ENCODE peak calls at places on chromosomes 3 and 15, in four cellular contexts. One of them, this sample, is unnamed.

GRCh38 chr3:59392116-59392515 is 342.3 kb upstream of the CFAP20DC start:
- DNase-seq in A673: no peak
- DNase-seq in neural progenitor cell: no peak
- DNase-seq in tibial artery: no peak
- DNase-seq in this sample: no peak

GRCh38 chr3:161914703-161915102 is 418.1 kb downstream of the OTOL1 start:
- DNase-seq in A673: peak; percentile 90
- DNase-seq in neural progenitor cell: peak; percentile 65
- DNase-seq in tibial artery: no peak
- DNase-seq in this sample: no peak

GRCh38 chr3:47365213-47366153 is 15.3 kb upstream of the PTPN23 start:
- DNase-seq in A673: peak; percentile 23
- DNase-seq in neural progenitor cell: no peak
- DNase-seq in tibial artery: no peak
- DNase-seq in this sample: no peak

GRCh38 chr15:38373016-38373415 is 80.9 kb upstream of the FAM98B start:
- DNase-seq in A673: no peak
- DNase-seq in neural progenitor cell: no peak
- DNase-seq in tibial artery: no peak
- DNase-seq in this sample: no peak

GRCh38 chr3:9441501-9442221 is 44.2 kb downstream of the SETD5 start:
- DNase-seq in A673: no peak
- DNase-seq in neural progenitor cell: no peak
- DNase-seq in tibial artery: no peak
- DNase-seq in this sample: no peak

GRCh38 chr15:95770191-95770590 is 560.3 kb upstream of the NR2F2 start:
- DNase-seq in A673: no peak
- DNase-seq in neural progenitor cell: no peak
- DNase-seq in tibial artery: no peak
- DNase-seq in this sample: no peak

GRCh38 chr3:32934150-32934742 is 17.2 kb upstream of the CCR4 start:
- DNase-seq in A673: peak; percentile 40
- DNase-seq in neural progenitor cell: peak; percentile 40
- DNase-seq in tibial artery: no peak
- DNase-seq in this sample: no peak

GRCh38 chr15:42591238-42591936 is 16.0 kb downstream of the STARD9 start:
- DNase-seq in A673: peak; percentile 49
- DNase-seq in neural progenitor cell: no peak
- DNase-seq in tibial artery: no peak
- DNase-seq in this sample: no peak

GRCh38 chr3:154666542-154666941 is 236.6 kb upstream of the GPR149 start:
- DNase-seq in A673: no peak
- DNase-seq in neural progenitor cell: no peak
- DNase-seq in tibial artery: no peak
- DNase-seq in this sample: no peak

GRCh38 chr15:42737529-42738328 is 801 bp upstream of the CDAN1 start:
- DNase-seq in A673: peak; percentile 59
- DNase-seq in neural progenitor cell: no peak
- DNase-seq in tibial artery: peak; percentile 16
- DNase-seq in this sample: no peak

GRCh38 chr15:73930371-73930770 is 4.1 kb downstream of the LOXL1 start:
- DNase-seq in A673: no peak
- DNase-seq in neural progenitor cell: no peak
- DNase-seq in tibial artery: peak; percentile 68
- DNase-seq in this sample: no peak

GRCh38 chr3:60598668-60599067 is 652.6 kb downstream of the FHIT start:
- DNase-seq in A673: no peak
- DNase-seq in neural progenitor cell: no peak
- DNase-seq in tibial artery: no peak
- DNase-seq in this sample: no peak

GRCh38 chr3:194069421-194070219 is 66.3 kb upstream of the HES1 start:
- DNase-seq in A673: peak; percentile 25
- DNase-seq in neural progenitor cell: no peak
- DNase-seq in tibial artery: no peak
- DNase-seq in this sample: no peak

GRCh38 chr15:81567924-81568323 is 193.9 kb upstream of the TMC3 start:
- DNase-seq in A673: no peak
- DNase-seq in neural progenitor cell: peak; percentile 10
- DNase-seq in tibial artery: no peak
- DNase-seq in this sample: no peak

GRCh38 chr3:107117922-107118576 is 259.2 kb upstream of the CCDC54 start:
- DNase-seq in A673: peak; percentile 93
- DNase-seq in neural progenitor cell: peak; percentile 75
- DNase-seq in tibial artery: peak; percentile 26
- DNase-seq in this sample: no peak

GRCh38 chr15:78004919-78005634 is 72.4 kb downstream of the TBC1D2B start:
- DNase-seq in A673: peak; percentile 32
- DNase-seq in neural progenitor cell: no peak
- DNase-seq in tibial artery: peak; percentile 83
- DNase-seq in this sample: no peak

GRCh38 chr15:95663156-95663831 is 667.2 kb upstream of the NR2F2 start:
- DNase-seq in A673: no peak
- DNase-seq in neural progenitor cell: no peak
- DNase-seq in tibial artery: no peak
- DNase-seq in this sample: no peak

GRCh38 chr15:43118829-43119228 is 13.0 kb upstream of the UBR1 start:
- DNase-seq in A673: no peak
- DNase-seq in neural progenitor cell: no peak
- DNase-seq in tibial artery: no peak
- DNase-seq in this sample: no peak

GRCh38 chr15:85582076-85582718 is 201.8 kb downstream of the AKAP13 start:
- DNase-seq in A673: no peak
- DNase-seq in neural progenitor cell: no peak
- DNase-seq in tibial artery: peak; percentile 60
- DNase-seq in this sample: peak; percentile 24

GRCh38 chr3:157794771-157795170 is 291.6 kb upstream of the VEPH1 start:
- DNase-seq in A673: no peak
- DNase-seq in neural progenitor cell: no peak
- DNase-seq in tibial artery: no peak
- DNase-seq in this sample: no peak

GRCh38 chr15:78567541-78567940 is 2.2 kb downstream of the CHRNA5 start:
- DNase-seq in A673: no peak
- DNase-seq in neural progenitor cell: no peak
- DNase-seq in tibial artery: no peak
- DNase-seq in this sample: no peak

GRCh38 chr3:32814371-32814770 is 3.4 kb upstream of the TRIM71 start:
- DNase-seq in A673: no peak
- DNase-seq in neural progenitor cell: peak; percentile 22
- DNase-seq in tibial artery: no peak
- DNase-seq in this sample: no peak

GRCh38 chr3:161263057-161263456 is 41.9 kb downstream of the NMD3 start:
- DNase-seq in A673: no peak
- DNase-seq in neural progenitor cell: no peak
- DNase-seq in tibial artery: no peak
- DNase-seq in this sample: no peak

GRCh38 chr3:153349138-153349499 is 187.1 kb downstream of the RAP2B start:
- DNase-seq in A673: no peak
- DNase-seq in neural progenitor cell: no peak
- DNase-seq in tibial artery: no peak
- DNase-seq in this sample: no peak

GRCh38 chr3:153354641-153355040 is 192.6 kb downstream of the RAP2B start:
- DNase-seq in A673: no peak
- DNase-seq in neural progenitor cell: no peak
- DNase-seq in tibial artery: no peak
- DNase-seq in this sample: no peak

GRCh38 chr3:153355559-153355958 is 193.5 kb downstream of the RAP2B start:
- DNase-seq in A673: no peak
- DNase-seq in neural progenitor cell: no peak
- DNase-seq in tibial artery: no peak
- DNase-seq in this sample: no peak

GRCh38 chr3:153348457-153349137 is 186.6 kb downstream of the RAP2B start:
- DNase-seq in A673: peak; percentile 52
- DNase-seq in neural progenitor cell: no peak
- DNase-seq in tibial artery: no peak
- DNase-seq in this sample: no peak

DNA sequence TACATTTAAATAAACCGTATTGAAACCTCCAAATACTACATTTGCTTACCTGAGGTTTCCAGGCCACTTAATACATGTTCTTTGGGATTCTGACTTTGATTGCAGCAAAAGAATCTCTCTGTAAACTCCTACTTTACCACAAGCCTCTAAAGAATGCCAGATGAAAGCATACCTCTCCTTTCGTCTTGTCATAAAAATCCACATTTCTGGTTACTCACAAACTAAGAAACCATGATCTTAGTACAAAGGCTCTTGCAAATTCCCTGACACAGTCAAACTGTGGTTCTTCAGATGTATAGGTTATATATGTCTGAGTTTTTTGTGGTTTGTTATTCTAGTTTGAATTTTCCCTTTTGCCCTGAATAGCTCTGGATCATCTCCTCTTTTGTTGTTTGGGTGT is 188.4 kb downstream of the RAP2B start:
- DNase-seq in A673: no peak
- DNase-seq in neural progenitor cell: no peak
- DNase-seq in tibial artery: no peak
- DNase-seq in this sample: no peak
- H3K9me3 ChIP-seq in A673: no peaks in the 10 kb centered on the region
- H3K9me3 ChIP-seq in neural progenitor cell: no peaks in the 10 kb centered on the region
- H3K9me3 ChIP-seq in tibial artery: peaks cover 6% of the 10 kb centered on the region
- H3K9me3 ChIP-seq in this sample: no peaks in the 10 kb centered on the region

DNA sequence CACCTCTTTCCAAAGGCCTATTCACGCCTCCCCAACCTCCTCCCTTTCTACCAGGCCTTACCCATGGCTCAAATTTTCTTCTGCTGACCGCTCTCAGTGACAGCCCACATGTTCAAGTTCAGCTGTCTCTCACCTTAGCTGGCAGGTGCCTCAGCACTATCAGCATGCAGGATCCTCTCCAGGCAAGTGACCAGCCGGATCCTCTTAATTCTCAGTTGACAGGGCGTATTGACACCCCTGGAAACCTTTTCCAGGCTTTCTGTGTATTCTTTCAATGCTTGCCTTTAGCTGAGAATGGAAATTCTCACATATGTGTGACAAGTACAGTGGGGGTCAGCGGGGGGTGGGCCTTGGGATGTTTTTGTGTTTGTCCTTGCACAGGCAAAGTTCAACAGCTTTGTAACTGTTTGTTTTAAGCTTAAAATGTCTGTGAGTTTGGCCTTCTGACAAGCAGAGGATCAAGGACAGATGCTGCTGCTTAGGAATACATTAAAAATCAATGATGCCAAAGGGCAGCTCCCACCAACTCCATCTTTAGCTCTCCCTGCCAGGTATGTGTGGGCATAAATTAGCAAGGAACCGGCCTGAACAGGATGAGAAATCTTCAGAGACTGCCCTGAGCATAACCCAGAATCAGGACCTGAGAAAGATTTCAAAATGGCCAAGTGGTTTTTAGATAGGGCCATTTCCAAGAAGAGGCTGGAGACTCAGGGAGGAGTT is 17.4 kb upstream of the BDH1 start:
- DNase-seq in A673: no peak
- DNase-seq in neural progenitor cell: no peak
- DNase-seq in tibial artery: no peak
- DNase-seq in this sample: no peak
- H3K9me3 ChIP-seq in A673: no peaks in the 10 kb centered on the region
- H3K9me3 ChIP-seq in neural progenitor cell: no peaks in the 10 kb centered on the region
- H3K9me3 ChIP-seq in tibial artery: no peaks in the 10 kb centered on the region
- H3K9me3 ChIP-seq in this sample: no peaks in the 10 kb centered on the region

GRCh38 chr15:25807063-25807462 is 56.1 kb downstream of the ATP10A start:
- DNase-seq in A673: no peak
- DNase-seq in neural progenitor cell: no peak
- DNase-seq in tibial artery: no peak
- DNase-seq in this sample: no peak
- H3K9me3 ChIP-seq in A673: peaks cover 18% of the 10 kb centered on the region
- H3K9me3 ChIP-seq in neural progenitor cell: no peaks in the 10 kb centered on the region
- H3K9me3 ChIP-seq in tibial artery: no peaks in the 10 kb centered on the region
- H3K9me3 ChIP-seq in this sample: no peaks in the 10 kb centered on the region

GRCh38 chr15:25177955-25178801 is 223.4 kb downstream of the SNRPN start:
- DNase-seq in A673: no peak
- DNase-seq in neural progenitor cell: no peak
- DNase-seq in tibial artery: peak; percentile 17
- DNase-seq in this sample: no peak

GRCh38 chr15:25176991-25177954 is 222.5 kb downstream of the SNRPN start:
- DNase-seq in A673: no peak
- DNase-seq in neural progenitor cell: no peak
- DNase-seq in tibial artery: peak; percentile 16
- DNase-seq in this sample: peak; percentile 6

GRCh38 chr15:25175033-25175788 is 220.4 kb downstream of the SNRPN start:
- DNase-seq in A673: no peak
- DNase-seq in neural progenitor cell: no peak
- DNase-seq in tibial artery: no peak
- DNase-seq in this sample: no peak

GRCh38 chr15:25176616-25176923 is 221.8 kb downstream of the SNRPN start:
- DNase-seq in A673: no peak
- DNase-seq in neural progenitor cell: no peak
- DNase-seq in tibial artery: no peak
- DNase-seq in this sample: peak; percentile 4

DNA sequence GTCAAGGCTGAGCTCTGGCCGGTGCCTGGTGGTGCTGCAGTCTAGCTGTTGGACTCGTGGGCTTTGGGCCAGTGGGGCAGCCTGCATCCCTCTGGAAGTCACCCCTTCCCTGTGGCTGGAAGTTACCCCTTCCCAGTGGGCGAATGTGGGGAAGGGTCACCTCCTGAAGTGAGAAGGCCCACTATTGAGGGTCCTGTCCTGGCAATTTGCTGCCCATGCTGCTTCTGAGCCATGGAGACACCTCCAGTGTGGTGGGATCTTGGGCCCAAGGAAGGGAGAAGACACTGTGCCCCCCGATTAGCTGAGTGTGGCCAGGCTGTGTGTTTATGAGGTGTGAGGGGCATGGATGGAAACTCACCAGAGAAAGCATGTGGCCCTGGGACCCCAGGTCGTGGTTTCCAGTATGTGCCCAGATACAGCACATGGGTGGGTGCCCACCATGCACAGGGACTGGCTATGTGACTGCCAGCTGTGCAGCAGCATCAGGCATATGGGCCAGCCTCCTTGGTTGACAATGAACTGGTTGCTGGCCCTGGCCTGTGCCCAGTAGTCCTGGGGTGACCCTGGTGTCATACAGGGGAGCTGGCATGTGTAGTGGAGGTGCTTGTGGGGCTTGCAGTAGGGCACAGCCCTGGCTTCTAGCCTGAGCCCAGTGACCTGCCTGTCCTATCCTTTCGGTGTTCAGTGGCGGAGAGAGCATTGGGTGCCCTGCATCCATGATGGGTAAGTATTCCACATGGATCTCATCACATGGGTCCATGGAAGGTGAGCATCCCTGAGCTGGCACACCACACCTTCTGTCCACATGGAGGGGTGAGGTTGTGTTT is 221.2 kb downstream of the SNRPN start:
- DNase-seq in A673: no peak
- DNase-seq in neural progenitor cell: no peak
- DNase-seq in tibial artery: peak; percentile 15
- DNase-seq in this sample: peak; percentile 4
- H3K9me3 ChIP-seq in A673: peaks cover 43% of the 10 kb centered on the region
- H3K9me3 ChIP-seq in neural progenitor cell: no peaks in the 10 kb centered on the region
- H3K9me3 ChIP-seq in tibial artery: peaks cover 88% of the 10 kb centered on the region
- H3K9me3 ChIP-seq in this sample: no peaks in the 10 kb centered on the region

DNA sequence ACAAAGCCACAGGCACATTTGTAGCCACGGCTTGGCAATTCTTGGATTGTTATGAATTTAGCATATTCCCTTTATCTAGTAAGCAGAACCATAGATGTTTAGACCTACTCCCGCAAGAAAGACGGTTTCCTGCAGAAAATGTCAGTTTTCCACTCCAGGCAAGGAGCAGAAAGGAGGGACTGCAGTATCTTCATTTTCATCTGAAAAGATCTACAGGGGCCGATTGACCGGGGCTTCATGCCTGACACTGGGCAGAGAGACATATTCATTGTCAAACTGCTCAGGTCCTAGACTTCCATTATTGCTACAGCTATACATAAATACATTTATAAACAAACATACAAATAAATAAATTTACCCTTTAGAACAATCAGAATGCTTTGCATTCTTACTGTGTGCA is 580.3 kb downstream of the AGBL1 start:
- DNase-seq in A673: no peak
- DNase-seq in neural progenitor cell: no peak
- DNase-seq in tibial artery: no peak
- DNase-seq in this sample: no peak
- H3K9me3 ChIP-seq in A673: no peaks in the 10 kb centered on the region
- H3K9me3 ChIP-seq in neural progenitor cell: no peaks in the 10 kb centered on the region
- H3K9me3 ChIP-seq in tibial artery: no peaks in the 10 kb centered on the region
- H3K9me3 ChIP-seq in this sample: no peaks in the 10 kb centered on the region

This sample was measured in T-helper 17 cell.